ENCODE peak calls at places on chromosomes 3 and 15, in seven cellular contexts. S is lower lobe of right lung, V is IMR-90, P is neural progenitor cell, U is MM.1S, F is RWPE2, R is WERI-Rb-1. E is an unnamed sample.
A peak's percentile ranks its signal among the peaks of the same experiment; 100 is the strongest.

GRCh38 chr3:184772667-184773272 is 39.2 kb upstream of the VPS8 start:
- DNase-seq in P (no peak), S (no peak), U (no peak), F (no peak), R (no peak), V (no peak), E (no peak)

GRCh38 chr15:34365073-34365825 is 1.7 kb downstream of the LPCAT4 start:
- DNase-seq in F (peak; percentile 67), R (no peak), P (no peak), U (no peak), V (no peak), S (no peak), E (no peak)

GRCh38 chr15:86062646-86063193 is 17.0 kb upstream of the AGBL1 start:
- DNase-seq in F (no peak), R (no peak), P (no peak), U (no peak), V (no peak), S (no peak), E (no peak)

GRCh38 chr3:110710605-110711004 is 361.0 kb upstream of the NECTIN3 start:
- DNase-seq in F (no peak), V (no peak), U (no peak), P (no peak), R (no peak), S (no peak), E (no peak)

GRCh38 chr15:100713163-100713867 is 110.9 kb downstream of the ASB7 start:
- DNase-seq in V (peak; percentile 79), S (no peak), P (no peak), R (no peak), U (no peak), F (peak; percentile 100), E (peak; percentile 96)

GRCh38 chr3:143783856-143784370 is 64.4 kb downstream of the SLC9A9 start:
- DNase-seq in S (no peak), P (no peak), F (no peak), R (no peak), V (no peak), U (no peak), E (no peak)

GRCh38 chr15:60673918-60674558 is 195.1 kb upstream of the ICE2 start:
- DNase-seq in S (no peak), F (peak; percentile 81), U (no peak), P (no peak), V (peak; percentile 96), R (no peak), E (peak; percentile 87)

GRCh38 chr3:1717524-1717923 is 381.1 kb upstream of the CNTN4 start:
- DNase-seq in F (no peak), P (no peak), U (no peak), V (no peak), S (no peak), R (no peak), E (no peak)

GRCh38 chr3:184361532-184361931 is at the start of the genes CLCN2 and POLR2H:
- DNase-seq in R (peak; percentile 65), V (peak; percentile 33), P (peak; percentile 93), U (peak; percentile 74), F (peak; percentile 72), S (peak; percentile 61), E (peak; percentile 66)

GRCh38 chr3:151460774-151461450 is at the start of gene IGSF10:
- DNase-seq in F (no peak), S (peak; percentile 57), P (peak; percentile 61), U (no peak), V (no peak), R (peak; percentile 8), E (no peak)

GRCh38 chr3:116037954-116038911 is 407.1 kb downstream of the LSAMP start:
- DNase-seq in V (no peak), S (no peak), R (no peak), F (no peak), U (peak; percentile 15), P (no peak), E (no peak)

GRCh38 chr3:146159616-146160232 is 1.3 kb downstream of the PLOD2 start:
- DNase-seq in P (no peak), U (no peak), S (no peak), F (no peak), V (no peak), R (no peak), E (no peak)

GRCh38 chr3:146160233-146160963 is 586 bp downstream of the PLOD2 start:
- DNase-seq in P (peak; percentile 91), V (peak; percentile 79), S (peak; percentile 48), R (peak; percentile 63), U (peak; percentile 78), F (no peak), E (peak; percentile 89)

GRCh38 chr3:146157325-146158060 is 3.5 kb downstream of the PLOD2 start:
- DNase-seq in P (no peak), R (no peak), F (no peak), V (no peak), U (no peak), S (no peak), E (no peak)

GRCh38 chr3:146160964-146161724 is at the start of gene PLOD2:
- DNase-seq in F (peak; percentile 86), R (peak; percentile 56), S (peak; percentile 87), V (peak; percentile 92), P (peak; percentile 89), U (peak; percentile 87), E (peak; percentile 96)

DNA sequence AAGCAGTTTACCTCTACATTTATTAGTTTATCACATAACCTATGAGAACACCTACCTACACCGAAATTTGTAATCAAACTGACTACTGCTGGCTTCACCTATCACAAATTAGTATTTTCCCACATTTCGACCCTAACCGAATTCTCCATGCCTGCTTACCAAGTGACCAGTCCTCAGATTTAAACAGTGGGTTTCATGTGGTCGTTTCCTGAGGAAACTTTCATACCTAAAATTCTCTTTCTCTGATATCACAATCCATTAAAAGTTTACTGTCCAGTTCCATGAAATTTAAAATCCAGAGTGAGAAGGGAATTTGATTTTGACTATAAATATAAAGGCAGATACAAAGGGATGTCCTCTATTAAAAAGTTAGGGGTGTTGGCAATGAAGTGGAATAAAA is 1.9 kb downstream of the PLOD2 start:
- DNase-seq in U (no peak), P (no peak), S (no peak), V (no peak), F (no peak), R (no peak), E (no peak)
- H3K4me3 ChIP-seq in U (no peak overlapping the region), P (no peak overlapping the region), S (peak overlapping the region; percentile 84), V (peak overlapping the region; percentile 91), F (peak overlapping the region; percentile 65), R (no peak overlapping the region), E (peak overlapping the region; percentile 87)

GRCh38 chr3:126197343-126197742 is 17.0 kb upstream of the ALDH1L1 start:
- DNase-seq in U (no peak), V (no peak), P (no peak), S (no peak), F (no peak), R (no peak), E (no peak)
- H3K9me3 ChIP-seq in U (no peaks in the 10 kb centered on the region), V (peaks cover 3% of the 10 kb centered on the region), P (peaks cover 26% of the 10 kb centered on the region), S (no peaks in the 10 kb centered on the region), F (peaks cover 12% of the 10 kb centered on the region), R (peaks cover 17% of the 10 kb centered on the region), E (peaks cover 14% of the 10 kb centered on the region)

DNA sequence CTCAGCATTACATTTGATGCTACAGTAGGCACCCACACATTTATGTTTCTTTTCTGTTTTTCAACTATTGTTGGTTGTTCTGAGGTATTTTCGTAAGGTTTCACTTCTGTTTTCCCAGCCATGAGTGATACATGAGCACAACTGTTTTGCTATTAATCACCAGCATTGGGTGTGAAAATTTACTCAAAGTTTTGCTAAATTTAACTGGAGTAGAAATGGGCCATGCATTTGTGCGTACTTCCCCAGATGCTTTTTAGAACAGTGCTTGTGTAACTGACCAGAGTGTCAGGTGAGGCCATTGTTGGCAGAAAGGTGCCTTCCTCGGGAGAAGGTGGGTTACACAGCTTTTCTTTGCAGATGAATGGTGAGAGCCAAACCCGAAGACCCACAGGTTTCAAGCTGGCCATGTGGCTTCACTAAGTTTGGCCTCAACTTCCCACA is 70.4 kb downstream of the ST6GAL1 start:
- DNase-seq in F (no peak), R (no peak), U (peak; percentile 91), P (no peak), S (no peak), V (no peak), E (no peak)
- H3K4me3 ChIP-seq in F (no peak overlapping the region), R (no peak overlapping the region), U (peak overlapping the region; percentile 77), P (no peak overlapping the region), S (no peak overlapping the region), V (no peak overlapping the region), E (no peak overlapping the region)

GRCh38 chr3:123158899-123159390 is 42.8 kb upstream of the SEC22A start:
- DNase-seq in U (no peak), P (no peak), S (no peak), F (no peak), V (no peak), R (no peak), E (no peak)

GRCh38 chr3:123159926-123160635 is 41.7 kb upstream of the SEC22A start:
- DNase-seq in U (no peak), P (no peak), S (no peak), F (no peak), V (peak; percentile 62), R (no peak), E (no peak)

GRCh38 chr3:123158330-123158729 is 43.4 kb upstream of the SEC22A start:
- DNase-seq in F (no peak), R (no peak), V (no peak), U (no peak), S (no peak), P (no peak), E (no peak)

GRCh38 chr3:123163146-123163545 is 38.6 kb upstream of the SEC22A start:
- DNase-seq in U (no peak), P (no peak), V (no peak), S (no peak), R (no peak), F (no peak), E (no peak)

GRCh38 chr3:123161167-123161566 is 40.6 kb upstream of the SEC22A start:
- DNase-seq in S (no peak), F (no peak), U (no peak), P (peak; percentile 16), V (no peak), R (no peak), E (no peak)
- H3K9me3 ChIP-seq in S (no peaks in the 10 kb centered on the region), F (no peaks in the 10 kb centered on the region), U (no peaks in the 10 kb centered on the region), P (no peaks in the 10 kb centered on the region), V (no peaks in the 10 kb centered on the region), R (peaks cover 2% of the 10 kb centered on the region), E (peaks cover 2% of the 10 kb centered on the region)